ENCODE peak calls at places on chromosomes 6 and 20, in seven cellular contexts. J, A, B, K, Q, E and L are unnamed samples.

GRCh38 chr6:77786935-77787629 is 134.2 kb downstream of the MEI4 start:
- DNase-seq in A (no peak), Q (no peak), B (no peak), J (no peak), E (no peak), K (no peak), L (no peak)

GRCh38 chr6:6982663-6983062 is 125.1 kb upstream of the RREB1 start:
- DNase-seq in B (no peak), A (no peak), K (no peak), E (no peak), J (no peak), Q (no peak), L (no peak)

GRCh38 chr20:58046311-58046710 is 182.1 kb downstream of the ANKRD60 start:
- DNase-seq in E (no peak), K (no peak), J (no peak), Q (no peak), A (no peak), B (no peak), L (no peak)

GRCh38 chr6:104642871-104643270 is 216.8 kb downstream of the HACE1 start:
- DNase-seq in K (no peak), J (no peak), Q (no peak), A (no peak), E (no peak), B (no peak), L (no peak)

GRCh38 chr6:127247114-127248096 is 19.3 kb upstream of the RNF146 start:
- DNase-seq in E (no peak), B (no peak), K (no peak), Q (no peak), J (no peak), A (no peak), L (no peak)

GRCh38 chr6:107560657-107561056 is 70.7 kb downstream of the SOBP start:
- DNase-seq in E (no peak), Q (no peak), B (no peak), A (no peak), J (no peak), K (peak; percentile 42), L (no peak)

GRCh38 chr6:158867381-158868121 is 48.4 kb upstream of the EZR start:
- DNase-seq in K (no peak), J (no peak), Q (no peak), A (no peak), B (no peak), E (no peak), L (no peak)

GRCh38 chr20:61776491-61776890 is 289.2 kb downstream of the TAF4 start:
- DNase-seq in B (no peak), J (no peak), A (no peak), K (no peak), Q (no peak), E (no peak), L (no peak)

GRCh38 chr6:170208171-170208601 is 82.7 kb downstream of the DLL1 start:
- DNase-seq in B (no peak), E (peak; percentile 64), K (no peak), Q (peak; percentile 45), A (no peak), J (no peak), L (peak; percentile 22)

GRCh38 chr6:145480024-145480423 is 255.3 kb downstream of the EPM2A start:
- DNase-seq in K (no peak), E (no peak), Q (no peak), A (no peak), J (no peak), B (no peak), L (no peak)

GRCh38 chr20:11045412-11046175 is 371.8 kb upstream of the JAG1 start:
- DNase-seq in E (no peak), B (no peak), J (no peak), A (no peak), K (no peak), Q (no peak), L (no peak)

GRCh38 chr6:34568341-34568680 is 12.2 kb upstream of the SPDEF start:
- DNase-seq in B (no peak), E (no peak), Q (no peak), A (no peak), K (no peak), J (no peak), L (no peak)

DNA sequence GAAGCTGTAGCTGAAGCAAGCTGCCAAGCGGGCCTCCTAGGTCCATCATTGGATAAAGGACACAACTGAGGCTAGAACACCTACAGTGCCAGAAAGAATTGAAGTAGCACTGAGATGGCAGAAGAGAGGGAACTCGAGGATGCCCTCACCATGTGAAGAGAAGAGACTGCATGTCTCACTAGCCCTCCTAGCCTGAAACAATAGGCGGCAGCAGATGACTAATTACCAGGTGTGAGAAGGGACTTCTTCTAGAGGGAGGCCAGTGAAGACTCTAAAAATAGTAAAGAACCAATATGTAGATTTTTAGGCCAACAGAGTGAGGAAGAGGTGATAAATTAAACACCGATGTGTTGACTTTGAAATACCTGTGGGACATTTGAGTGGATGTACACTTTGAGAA is 50.3 kb downstream of the LGSN start:
- DNase-seq in E (no peak), A (peak; percentile 22), K (no peak), Q (no peak), B (no peak), J (no peak), L (no peak)
- TF ChIP-seq CTCF in E (no peak), A (no peak), K (no peak), Q (no peak), B (no peak), J (no peak), L (peak; percentile 21)

GRCh38 chr6:30820196-30820595 is 64.1 kb upstream of the DDR1 start:
- DNase-seq in Q (no peak), K (peak; percentile 44), J (no peak), E (no peak), B (no peak), A (no peak), L (no peak)
- TF ChIP-seq CTCF in Q (peak; percentile 18), K (peak; percentile 37), J (no peak), E (no peak), B (no peak), A (no peak), L (no peak)

DNA sequence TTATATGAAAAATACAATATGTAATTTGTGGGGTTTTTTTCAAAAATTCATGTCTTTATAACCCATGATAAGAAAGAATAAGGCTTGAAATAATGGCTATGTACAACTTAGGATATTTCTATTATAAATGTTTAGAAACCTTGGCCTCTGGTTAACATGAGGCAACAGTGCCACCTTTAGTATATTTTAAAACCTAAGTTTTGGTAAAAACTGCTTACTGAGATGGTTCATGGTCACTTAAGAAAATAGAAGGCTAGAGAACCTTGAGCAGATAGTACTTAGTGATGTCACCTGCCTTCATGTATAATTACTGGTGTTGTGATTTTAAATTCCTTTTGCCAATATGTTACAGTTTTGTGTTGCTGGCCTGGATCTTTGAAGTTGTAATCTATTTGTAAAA is 176.5 kb downstream of the ADGB start:
- DNase-seq in K (no peak), J (no peak), B (no peak), A (no peak), Q (no peak), E (no peak), L (no peak)
- TF ChIP-seq CTCF in K (no peak), J (no peak), B (no peak), A (no peak), Q (no peak), E (no peak), L (no peak)

DNA sequence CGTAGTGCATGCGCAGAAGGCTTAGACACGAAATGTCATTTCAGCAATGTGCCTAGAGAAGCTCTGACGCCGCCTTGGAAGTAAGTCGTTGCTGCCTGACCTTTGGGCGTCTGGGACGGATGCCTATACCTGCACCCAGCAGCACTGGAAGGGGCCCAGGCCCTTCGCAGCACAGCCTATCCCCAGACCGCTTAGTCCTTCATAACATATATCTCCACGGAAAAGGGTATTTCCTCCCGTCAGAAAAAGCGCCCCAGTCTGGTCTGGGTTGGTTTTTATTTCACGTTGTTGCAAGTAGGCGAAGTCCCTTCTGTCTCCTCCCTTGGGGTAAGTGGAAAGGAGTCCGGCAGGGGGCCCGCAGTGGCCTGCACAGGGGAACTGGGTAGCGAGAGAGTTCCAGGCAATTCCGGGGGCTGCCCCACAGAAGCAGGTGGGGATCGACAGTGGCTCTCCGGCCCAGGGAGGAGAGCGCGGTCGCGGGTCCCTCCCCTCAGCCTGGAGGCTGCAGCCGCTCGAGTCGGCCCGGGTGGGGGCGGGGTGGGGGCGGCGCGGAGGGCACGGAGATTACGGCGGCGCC is 558 bp upstream of the EYA4 start:
- DNase-seq in Q (peak; percentile 67), B (peak; percentile 58), J (peak; percentile 26), E (peak; percentile 65), K (peak; percentile 25), A (peak; percentile 10), L (peak; percentile 14)
- TF ChIP-seq CTCF in Q (peak; percentile 9), B (no peak), J (peak; percentile 35), E (no peak), K (no peak), A (no peak), L (no peak)

GRCh38 chr20:43916073-43916874 is 1.6 kb downstream of the TOX2 start:
- DNase-seq in K (no peak), E (no peak), Q (no peak), A (no peak), J (no peak), B (peak; percentile 31), L (no peak)
- TF ChIP-seq CTCF in K (no peak), E (no peak), Q (no peak), A (no peak), J (no peak), B (no peak), L (no peak)

GRCh38 chr6:94050515-94050914 is 631.2 kb upstream of the EPHA7 start:
- DNase-seq in A (no peak), E (no peak), K (no peak), B (no peak), J (no peak), Q (no peak), L (no peak)

GRCh38 chr6:94049001-94049400 is 629.6 kb upstream of the EPHA7 start:
- DNase-seq in Q (no peak), K (no peak), A (no peak), J (no peak), B (no peak), E (no peak), L (no peak)

DNA sequence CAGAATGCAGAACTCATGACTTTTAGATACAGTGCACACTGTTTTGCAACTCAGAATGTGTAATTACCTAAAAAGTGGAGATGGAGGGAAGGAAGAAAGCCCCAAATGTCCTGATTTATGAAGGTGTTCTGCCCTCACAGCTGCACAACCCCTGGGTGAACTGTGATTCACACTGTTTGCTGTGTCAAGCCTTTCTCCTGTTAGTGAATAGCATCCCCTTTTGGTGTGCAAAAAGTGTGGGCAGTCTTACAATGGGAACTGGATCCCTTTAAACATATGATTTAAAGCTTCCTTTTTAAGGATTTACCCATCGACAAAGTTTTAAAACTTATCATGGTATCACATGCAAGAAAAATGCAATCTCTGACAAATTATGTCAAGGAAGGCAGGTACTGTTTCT is 633.4 kb upstream of the EPHA7 start:
- DNase-seq in E (no peak), K (no peak), Q (no peak), B (no peak), A (no peak), J (no peak), L (no peak)
- TF ChIP-seq CTCF in E (no peak), K (peak; percentile 9), Q (no peak), B (no peak), A (peak; percentile 3), J (peak; percentile 32), L (no peak)